ENCODE peak calls at places on chromosomes 7 and 10, in five cellular contexts. C is fibroblast of lung, J is neuronal stem cell, K is transverse colon, B is tibial nerve. E is an unnamed sample. For H3K27me3 and H3K4me1, the result is how much of the 10 kb centered on the place peaks cover.

GRCh38 chr10:58023341-58024073 is 244.2 kb downstream of the IPMK start:
- DNase-seq in J (no peak), K (no peak), B (no peak), C (peak), E (no peak)

GRCh38 chr7:41694490-41694889 is 8.4 kb downstream of the INHBA start:
- DNase-seq in C (no peak), K (no peak), B (no peak), J (no peak), E (no peak)

GRCh38 chr10:55630491-55631056 is 730.5 kb downstream of the ZWINT start:
- DNase-seq in C (peak), K (no peak), J (peak), B (no peak), E (peak)

GRCh38 chr10:108424656-108425055 is 1260.2 kb upstream of the SORCS1 start:
- DNase-seq in B (no peak), J (no peak), C (peak), K (no peak), E (no peak)

GRCh38 chr7:92904292-92905131 is 68.1 kb upstream of the CDK6 start:
- DNase-seq in B (no peak), K (no peak), C (peak), J (no peak), E (peak)

GRCh38 chr7:137325927-137326326 is 17.6 kb downstream of the PTN start:
- DNase-seq in C (no peak), K (no peak), J (no peak), B (no peak), E (no peak)

GRCh38 chr10:117450940-117451339 is 75.7 kb upstream of the PDZD8 start:
- DNase-seq in J (no peak), K (no peak), B (no peak), C (no peak), E (no peak)

GRCh38 chr10:1050555-1050954 is 1.6 kb upstream of the IDI1 start:
- DNase-seq in C (no peak), B (no peak), J (no peak), K (peak), E (peak)

DNA sequence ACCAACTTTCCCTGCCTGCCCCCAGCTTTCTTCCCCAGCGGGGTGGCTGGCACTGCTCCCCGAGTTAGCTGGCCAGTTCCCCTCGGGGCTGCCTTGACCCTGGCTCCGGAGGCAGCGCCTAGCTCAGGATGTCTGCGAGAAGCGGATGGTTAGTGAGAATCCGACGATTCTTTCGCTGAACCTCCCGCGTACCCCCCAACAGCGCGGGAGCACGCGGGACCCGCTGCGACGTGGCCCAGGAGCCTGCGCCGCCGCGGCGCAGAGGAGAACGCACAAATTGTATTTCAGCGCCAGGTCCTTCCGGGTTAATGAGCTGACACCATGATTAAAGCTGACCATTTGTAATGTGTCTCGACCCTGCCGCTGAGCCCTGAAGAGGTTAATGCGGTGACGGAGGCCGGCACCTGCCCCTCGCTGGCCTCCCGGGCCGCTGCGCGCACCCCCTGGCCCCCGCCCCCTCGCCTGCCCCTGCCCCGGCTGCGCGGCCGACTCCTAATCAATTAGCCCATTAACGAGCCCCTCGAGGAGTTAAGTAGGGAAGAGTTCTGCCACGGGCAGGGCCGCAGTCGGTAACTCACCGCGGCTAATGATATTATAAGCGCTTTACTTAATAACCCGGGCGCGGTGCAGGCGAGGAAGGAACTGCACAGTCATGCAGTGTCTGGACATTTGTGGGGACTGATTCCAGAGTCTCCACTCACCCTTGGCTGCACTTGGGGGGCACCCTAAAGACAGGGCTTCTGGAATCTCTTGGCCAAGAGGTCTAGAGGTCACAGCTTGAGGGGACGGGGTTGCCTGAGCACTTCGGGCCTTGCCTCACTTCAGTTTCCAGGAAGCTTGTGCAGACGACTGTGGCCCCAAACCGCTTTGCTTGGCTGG is 1.7 kb upstream of the HMX2 start:
- DNase-seq in J (peak), B (no peak), C (no peak), K (no peak), E (peak)
- H3K27me3 ChIP-seq in J (half or more), B (under half), C (half or more), K (half or more), E (half or more)

DNA sequence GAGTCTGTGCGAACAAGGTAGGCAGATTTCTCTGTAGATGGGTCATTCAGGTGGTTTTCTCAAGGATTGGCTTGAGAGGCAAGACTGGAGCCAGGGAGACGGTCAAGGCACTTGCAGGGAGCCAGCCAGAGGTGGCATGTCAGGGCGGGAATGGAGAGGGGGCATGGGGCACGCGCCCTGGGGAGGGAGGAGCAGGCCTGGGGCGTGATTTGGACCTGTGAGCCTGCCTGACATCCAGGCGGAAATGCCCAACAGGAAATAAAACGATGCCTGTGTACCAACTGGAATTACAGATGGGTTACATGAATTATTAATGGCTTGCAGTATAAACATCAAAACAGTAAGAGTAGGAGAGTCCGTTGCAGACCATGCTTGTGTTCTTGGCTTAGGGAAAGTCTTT is 8.6 kb upstream of the SUN1 start:
- DNase-seq in J (no peak), B (no peak), K (no peak), C (no peak), E (no peak)
- H3K4me1 ChIP-seq in J (under half), B (under half), K (under half), C (under half), E (under half)

DNA sequence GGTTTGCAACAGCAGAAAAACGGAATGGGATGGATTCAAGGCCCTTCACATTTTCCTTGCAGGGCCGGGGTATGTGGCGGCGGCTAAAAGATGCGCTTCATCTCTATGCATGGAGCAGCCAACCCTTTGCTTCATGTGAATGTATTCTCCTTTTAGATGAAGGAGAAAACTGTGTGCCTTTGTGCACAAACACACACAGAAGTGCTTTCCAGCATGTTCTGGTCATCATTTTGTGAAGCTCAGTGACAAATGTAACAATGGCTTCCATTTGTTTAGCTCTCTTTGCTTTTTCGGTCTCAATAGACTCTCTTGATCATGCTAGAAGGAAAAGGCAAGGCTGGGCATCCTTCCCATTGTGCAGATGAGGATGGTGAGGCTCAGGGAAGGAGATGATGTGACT is 161.7 kb upstream of the MKI67 start:
- DNase-seq in C (no peak), B (no peak), J (no peak), K (no peak), E (no peak)
- H3K27me3 ChIP-seq in C (under half), B (under half), J (under half), K (half or more), E (half or more)

GRCh38 chr7:106176414-106177294 is 64.5 kb upstream of the SYPL1 start:
- DNase-seq in C (peak), K (peak), J (peak), B (peak), E (peak)
- H3K4me1 ChIP-seq in C (under half), K (under half), J (under half), B (under half), E (under half)

GRCh38 chr10:110646417-110647135 is 2.4 kb downstream of the RBM20 start:
- DNase-seq in J (no peak), K (no peak), C (no peak), B (no peak), E (no peak)
- H3K27me3 ChIP-seq in J (under half), K (half or more), C (under half), B (under half), E (under half)

GRCh38 chr7:87810726-87811125 is 65.4 kb downstream of the SLC25A40 start:
- DNase-seq in J (no peak), C (no peak), K (no peak), B (no peak), E (no peak)

GRCh38 chr7:87806150-87806549 is 70.0 kb downstream of the SLC25A40 start:
- DNase-seq in J (no peak), B (no peak), K (no peak), C (no peak), E (no peak)

GRCh38 chr7:87810130-87810529 is 66.0 kb downstream of the SLC25A40 start:
- DNase-seq in J (peak), C (no peak), B (no peak), K (no peak), E (no peak)
- H3K4me1 ChIP-seq in J (under half), C (under half), B (under half), K (under half), E (under half)

DNA sequence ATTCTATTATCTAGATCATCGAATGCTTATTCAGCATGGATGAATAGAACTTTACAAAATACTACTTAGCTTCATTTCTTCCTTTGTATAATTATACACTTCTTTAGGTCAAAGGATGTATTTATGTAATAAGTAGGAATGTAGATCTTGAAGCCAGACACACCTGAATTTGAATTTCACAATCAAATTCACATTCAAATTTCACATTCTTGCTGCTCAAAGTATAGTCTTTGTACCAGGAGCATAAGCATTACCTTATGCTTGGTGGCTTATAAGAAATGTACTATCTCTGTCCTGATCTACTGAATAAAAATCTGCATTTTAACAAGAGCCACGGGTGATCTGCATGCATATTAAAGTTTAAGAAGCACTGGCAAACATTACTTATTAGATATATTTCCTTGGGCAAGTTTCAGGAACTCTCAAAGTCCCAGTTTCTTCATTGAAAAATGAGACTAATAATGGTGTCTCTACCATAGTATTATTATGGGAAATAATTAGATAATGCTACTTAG is 112.8 kb downstream of the CACNA2D1 start:
- DNase-seq in B (no peak), C (no peak), J (no peak), K (no peak), E (no peak)
- H3K27me3 ChIP-seq in B (under half), C (under half), J (under half), K (under half), E (under half)

GRCh38 chr7:112101083-112101846 is 104.9 kb downstream of the DOCK4 start:
- DNase-seq in J (no peak), C (no peak), B (no peak), K (peak), E (no peak)

GRCh38 chr7:112105584-112106540 is 100.3 kb downstream of the DOCK4 start:
- DNase-seq in K (no peak), C (no peak), B (no peak), J (no peak), E (no peak)

GRCh38 chr7:112108984-112109383 is 97.2 kb downstream of the DOCK4 start:
- DNase-seq in K (no peak), J (no peak), C (no peak), B (no peak), E (no peak)

GRCh38 chr7:112103246-112103645 is 103.0 kb downstream of the DOCK4 start:
- DNase-seq in B (no peak), K (peak), C (peak), J (no peak), E (no peak)

DNA sequence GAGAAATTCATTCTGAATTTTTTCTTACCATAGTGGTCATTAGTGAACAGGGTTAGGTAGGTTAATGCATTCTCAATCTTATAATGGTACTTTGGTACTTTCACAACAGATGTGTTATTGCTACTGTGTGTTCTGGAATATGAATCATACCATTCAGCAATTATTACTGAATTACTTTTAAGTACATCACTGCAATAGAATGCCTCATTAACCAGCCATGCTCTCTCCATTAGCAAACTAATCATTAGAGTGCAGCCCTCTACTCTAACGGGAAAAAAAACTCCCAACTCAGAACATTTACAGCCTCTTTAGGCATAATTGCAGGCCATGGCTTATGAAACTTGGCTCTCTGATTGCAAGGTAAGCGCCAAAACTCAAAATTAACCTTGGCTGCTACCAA is 102.0 kb downstream of the DOCK4 start:
- DNase-seq in J (no peak), C (no peak), K (no peak), B (no peak), E (no peak)
- H3K4me1 ChIP-seq in J (under half), C (under half), K (under half), B (under half), E (under half)

GRCh38 chr7:102203218-102203617 is 83.5 kb upstream of the SH2B2 start:
- DNase-seq in C (no peak), J (no peak), K (no peak), B (no peak), E (no peak)
- H3K27me3 ChIP-seq in C (under half), J (under half), K (under half), B (under half), E (under half)

E was measured in endodermal cell.